ENCODE peak calls at places on chromosomes 5 and 9, in nine cellular contexts. H, Z, S, J, N, Y, F, A and P are unnamed samples.

GRCh38 chr5:944992-945685 is 52.5 kb downstream of the TRIP13 start:
- DNase-seq in H (no peak), Z (no peak), S (no peak), J (no peak), N (no peak), Y (no peak), F (no peak), A (no peak), P (no peak)

GRCh38 chr5:109668237-109668636 is 21.5 kb upstream of the MAN2A1 start:
- DNase-seq in H (no peak), Z (no peak), S (no peak), J (no peak), N (no peak), Y (no peak), F (no peak), A (no peak), P (no peak)

GRCh38 chr5:103706939-103707682 is 144.5 kb upstream of the NUDT12 start:
- DNase-seq in H (no peak), Z (no peak), S (no peak), J (no peak), N (no peak), Y (no peak), F (no peak), A (no peak), P (no peak)

GRCh38 chr5:96649938-96650540 is 12.1 kb upstream of the CAST start:
- DNase-seq in H (no peak), Z (no peak), S (no peak), J (peak), N (no peak), Y (no peak), F (no peak), A (no peak), P (no peak)

GRCh38 chr5:102682102-102682647 is 72.9 kb upstream of the PAM start:
- DNase-seq in H (no peak), Z (no peak), S (no peak), J (no peak), N (no peak), Y (no peak), F (no peak), A (no peak), P (no peak)

GRCh38 chr5:175710361-175710760 is 52.5 kb downstream of the HRH2 start:
- DNase-seq in H (no peak), Z (no peak), S (no peak), J (no peak), N (no peak), Y (peak), F (no peak), A (no peak), P (no peak)

GRCh38 chr5:58241383-58241782 is 218.5 kb downstream of the PLK2 start:
- DNase-seq in H (no peak), Z (no peak), S (no peak), J (no peak), N (peak), Y (no peak), F (no peak), A (no peak), P (no peak)

GRCh38 chr9:71984388-71985069 is 73.1 kb downstream of the C9orf85 start:
- DNase-seq in H (peak), Z (no peak), S (peak), J (no peak), N (peak), Y (no peak), F (peak), A (no peak), P (peak)

GRCh38 chr9:116646661-116647514 is 40.2 kb upstream of the TRIM32 start:
- DNase-seq in H (no peak), Z (peak), S (peak), J (peak), N (peak), Y (no peak), F (peak), A (no peak), P (peak)

GRCh38 chr5:103393131-103393754 is 134.7 kb downstream of the MACIR start:
- DNase-seq in H (no peak), Z (peak), S (peak), J (peak), N (peak), Y (no peak), F (peak), A (no peak), P (no peak)

GRCh38 chr9:12091865-12092527 is 601.2 kb upstream of the TYRP1 start:
- DNase-seq in H (no peak), Z (no peak), S (peak), J (no peak), N (no peak), Y (no peak), F (peak), A (no peak), P (no peak)

GRCh38 chr5:665541-665955 is 27.6 kb downstream of the TPPP start:
- DNase-seq in H (no peak), Z (no peak), S (no peak), J (no peak), N (no peak), Y (peak), F (peak), A (no peak), P (no peak)

GRCh38 chr9:89394412-89394811 is 76.1 kb downstream of the SECISBP2 start:
- DNase-seq in H (no peak), Z (no peak), S (no peak), J (no peak), N (no peak), Y (no peak), F (no peak), A (no peak), P (no peak)

GRCh38 chr9:38311382-38312270 is 80.9 kb upstream of the ALDH1B1 start:
- DNase-seq in H (no peak), Z (no peak), S (peak), J (no peak), N (no peak), Y (no peak), F (peak), A (no peak), P (no peak)

GRCh38 chr9:107054146-107054545 is 191.2 kb downstream of the ZNF462 start:
- DNase-seq in H (no peak), Z (no peak), S (no peak), J (no peak), N (no peak), Y (no peak), F (no peak), A (no peak), P (peak)

GRCh38 chr9:94697972-94698581 is 28.4 kb upstream of the AOPEP start:
- DNase-seq in H (peak), Z (no peak), S (peak), J (no peak), N (peak), Y (no peak), F (peak), A (peak), P (peak)

GRCh38 chr5:124649548-124650501 is 96.6 kb downstream of the ZNF608 start:
- DNase-seq in H (peak), Z (peak), S (no peak), J (peak), N (peak), Y (peak), F (no peak), A (peak), P (no peak)

GRCh38 chr5:86463339-86463738 is 154.4 kb upstream of the COX7C start:
- DNase-seq in H (no peak), Z (no peak), S (peak), J (no peak), N (no peak), Y (no peak), F (peak), A (no peak), P (no peak)

GRCh38 chr5:132104561-132104960 is 31.0 kb downstream of the CSF2 start:
- DNase-seq in H (no peak), Z (no peak), S (no peak), J (no peak), N (peak), Y (no peak), F (no peak), A (no peak), P (no peak)

GRCh38 chr9:109576762-109577161 is 78.7 kb upstream of the PTPN3 start:
- DNase-seq in H (no peak), Z (no peak), S (no peak), J (no peak), N (no peak), Y (no peak), F (no peak), A (no peak), P (no peak)

GRCh38 chr5:124628721-124629596 is 117.5 kb downstream of the ZNF608 start:
- DNase-seq in H (peak), Z (no peak), S (peak), J (no peak), N (peak), Y (peak), F (no peak), A (peak), P (peak)

GRCh38 chr5:91499943-91500531 is 116.9 kb upstream of the ARRDC3 start:
- DNase-seq in H (peak), Z (peak), S (peak), J (peak), N (peak), Y (no peak), F (peak), A (peak), P (peak)

GRCh38 chr5:164256351-164256750 is 750.9 kb downstream of the MAT2B start:
- DNase-seq in H (no peak), Z (no peak), S (no peak), J (no peak), N (peak), Y (no peak), F (no peak), A (no peak), P (no peak)

GRCh38 chr5:35345222-35345621 is 114.9 kb upstream of the PRLR start:
- DNase-seq in H (no peak), Z (no peak), S (peak), J (peak), N (no peak), Y (no peak), F (peak), A (no peak), P (no peak)

GRCh38 chr5:608286-609087 is 3.7 kb upstream of the CEP72 start:
- DNase-seq in H (no peak), Z (no peak), S (no peak), J (no peak), N (no peak), Y (no peak), F (no peak), A (no peak), P (no peak)

GRCh38 chr5:132263548-132264261 is 6.2 kb downstream of the PDLIM4 start:
- DNase-seq in H (peak), Z (no peak), S (no peak), J (no peak), N (peak), Y (peak), F (no peak), A (no peak), P (peak)

GRCh38 chr9:90065851-90066250 is 461.0 kb downstream of the GADD45G start:
- DNase-seq in H (no peak), Z (no peak), S (no peak), J (no peak), N (no peak), Y (no peak), F (no peak), A (no peak), P (no peak)

GRCh38 chr9:112086627-112087026 is 88.5 kb downstream of the SUSD1 start:
- DNase-seq in H (no peak), Z (peak), S (peak), J (peak), N (peak), Y (no peak), F (peak), A (no peak), P (no peak)

GRCh38 chr9:5719546-5719945 is 90.6 kb downstream of the RIC1 start:
- DNase-seq in H (no peak), Z (no peak), S (no peak), J (no peak), N (peak), Y (no peak), F (no peak), A (no peak), P (no peak)

GRCh38 chr9:107755267-107755666 is 265.7 kb upstream of the KLF4 start:
- DNase-seq in H (no peak), Z (no peak), S (peak), J (peak), N (peak), Y (no peak), F (no peak), A (peak), P (peak)

GRCh38 chr5:140146523-140146842 is 20.7 kb downstream of the IGIP start:
- DNase-seq in H (no peak), Z (no peak), S (no peak), J (no peak), N (no peak), Y (no peak), F (no peak), A (no peak), P (no peak)

GRCh38 chr5:140143521-140144258 is 18.0 kb downstream of the IGIP start:
- DNase-seq in H (no peak), Z (no peak), S (no peak), J (no peak), N (no peak), Y (no peak), F (no peak), A (no peak), P (no peak)

GRCh38 chr5:140145223-140145622 is 19.5 kb downstream of the IGIP start:
- DNase-seq in H (no peak), Z (no peak), S (no peak), J (no peak), N (no peak), Y (no peak), F (no peak), A (no peak), P (no peak)

GRCh38 chr5:140147460-140147859 is 21.7 kb downstream of the IGIP start:
- DNase-seq in H (no peak), Z (no peak), S (no peak), J (no peak), N (no peak), Y (no peak), F (no peak), A (no peak), P (no peak)

DNA sequence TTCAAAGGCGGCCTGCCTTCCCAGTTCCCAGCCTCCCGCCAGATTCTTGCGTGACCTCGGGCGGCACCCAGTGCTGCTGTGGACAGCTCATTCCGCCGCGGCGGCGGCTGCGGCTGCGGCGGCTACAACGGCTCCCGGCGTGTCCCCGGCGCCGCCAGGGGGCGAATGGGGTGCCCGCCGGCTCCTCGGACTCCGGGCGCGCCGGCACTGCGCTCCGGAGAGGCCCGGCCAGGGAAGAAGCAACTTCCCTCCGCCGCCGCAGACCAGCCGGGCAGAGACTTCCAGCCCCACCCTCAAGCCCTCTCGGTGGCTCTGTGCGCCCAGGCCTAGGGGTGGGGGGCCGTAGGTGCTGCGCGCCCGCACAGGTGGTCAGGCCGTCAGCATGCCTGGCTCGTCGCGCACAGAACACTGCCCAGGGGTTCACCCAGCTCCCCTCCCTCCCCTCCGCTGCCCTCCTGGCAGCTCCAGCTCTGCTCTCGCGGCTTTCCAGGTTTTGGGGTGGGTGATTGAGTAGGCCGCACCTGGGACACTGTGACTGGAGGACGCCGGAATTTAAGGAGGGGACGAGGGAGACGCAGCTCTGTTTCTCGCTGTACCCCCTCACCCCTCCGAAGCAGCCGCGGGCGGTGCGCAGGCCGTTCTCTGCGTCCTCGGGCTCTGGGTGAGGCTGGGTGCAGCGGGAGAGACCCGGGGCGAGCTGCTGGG is 20.2 kb downstream of the IGIP start:
- DNase-seq in H (no peak), Z (peak), S (peak), J (no peak), N (peak), Y (peak), F (peak), A (no peak), P (no peak)
- H3K4me3 ChIP-seq in H (peak), Z (peak), S (no peak), J (no peak), N (peak), Y (no peak), F (peak), A (peak), P (peak)

GRCh38 chr5:56985941-56986630 is 34.2 kb upstream of the MIER3 start:
- DNase-seq in H (no peak), Z (peak), S (no peak), J (no peak), N (no peak), Y (no peak), F (no peak), A (no peak), P (no peak)
- H3K4me3 ChIP-seq in H (no peak), Z (no peak), S (no peak), J (no peak), N (no peak), Y (no peak), F (no peak), A (no peak), P (no peak)

GRCh38 chr9:36276840-36277239 is 18.6 kb upstream of the GNE start:
- DNase-seq in H (peak), Z (no peak), S (no peak), J (no peak), N (peak), Y (no peak), F (peak), A (peak), P (no peak)

GRCh38 chr9:36278243-36278642 is 20.0 kb upstream of the GNE start:
- DNase-seq in H (no peak), Z (no peak), S (no peak), J (no peak), N (no peak), Y (no peak), F (no peak), A (no peak), P (no peak)

GRCh38 chr9:36276254-36276653 is 18.0 kb upstream of the GNE start:
- DNase-seq in H (no peak), Z (no peak), S (no peak), J (no peak), N (no peak), Y (no peak), F (no peak), A (no peak), P (no peak)

GRCh38 chr9:36280989-36281388 is 22.7 kb upstream of the GNE start:
- DNase-seq in H (no peak), Z (no peak), S (no peak), J (no peak), N (no peak), Y (no peak), F (no peak), A (no peak), P (no peak)

GRCh38 chr9:36275060-36275459 is 16.8 kb upstream of the GNE start:
- DNase-seq in H (no peak), Z (no peak), S (no peak), J (no peak), N (no peak), Y (no peak), F (no peak), A (no peak), P (no peak)
- H3K4me3 ChIP-seq in H (no peak), Z (no peak), S (no peak), J (no peak), N (no peak), Y (no peak), F (no peak), A (no peak), P (no peak)

GRCh38 chr9:115116620-115117284 is 1.2 kb downstream of the TNC start:
- DNase-seq in H (no peak), Z (no peak), S (no peak), J (no peak), N (no peak), Y (peak), F (no peak), A (no peak), P (no peak)
- H3K4me3 ChIP-seq in H (no peak), Z (no peak), S (peak), J (peak), N (no peak), Y (peak), F (no peak), A (no peak), P (peak)

GRCh38 chr9:37187269-37187668 is 66.9 kb downstream of the ZCCHC7 start:
- DNase-seq in H (no peak), Z (peak), S (no peak), J (no peak), N (no peak), Y (no peak), F (no peak), A (no peak), P (no peak)
- H3K4me3 ChIP-seq in H (no peak), Z (peak), S (no peak), J (no peak), N (no peak), Y (no peak), F (no peak), A (no peak), P (no peak)

DNA sequence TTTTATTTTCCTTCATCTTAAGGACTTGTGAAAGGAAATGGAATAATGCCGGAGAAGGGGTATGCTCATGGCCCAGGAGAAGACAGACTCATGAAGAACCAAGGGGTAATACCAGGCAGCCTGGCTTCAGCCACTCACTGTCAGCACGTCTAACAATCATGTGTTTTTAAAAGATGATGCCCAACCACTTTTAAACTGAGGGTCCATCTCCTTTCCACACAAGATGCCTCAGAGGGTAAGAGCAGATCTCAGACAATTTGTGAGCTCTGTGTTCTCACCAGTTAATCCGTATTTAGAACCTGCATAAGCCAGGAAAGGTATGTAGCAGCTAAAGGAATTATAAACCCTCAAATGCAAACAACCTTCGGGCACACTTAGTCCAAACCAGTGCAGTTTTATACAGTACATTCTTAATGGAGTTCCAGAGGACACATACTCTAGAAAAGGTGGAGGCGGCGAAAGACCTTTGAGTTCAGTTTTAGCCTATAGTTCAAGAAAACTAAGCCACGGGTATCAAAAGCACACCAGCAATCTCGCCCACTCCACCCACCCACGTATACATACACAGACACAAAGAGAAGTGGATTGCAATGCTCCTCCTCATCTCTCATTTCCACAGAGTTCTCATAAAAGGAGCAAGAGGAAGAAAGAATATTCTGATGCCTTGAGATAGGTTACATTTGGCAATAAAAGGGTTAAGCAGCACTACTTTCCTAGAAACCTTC is 2.6 kb downstream of the DIAPH1 start:
- DNase-seq in H (no peak), Z (no peak), S (no peak), J (no peak), N (no peak), Y (no peak), F (no peak), A (no peak), P (no peak)
- H3K4me3 ChIP-seq in H (no peak), Z (peak), S (no peak), J (no peak), N (no peak), Y (peak), F (peak), A (no peak), P (peak)

GRCh38 chr5:67900515-67900914 is 315.0 kb upstream of the PIK3R1 start:
- DNase-seq in H (peak), Z (no peak), S (no peak), J (no peak), N (no peak), Y (no peak), F (no peak), A (no peak), P (no peak)
- H3K4me3 ChIP-seq in H (no peak), Z (no peak), S (no peak), J (no peak), N (no peak), Y (no peak), F (no peak), A (no peak), P (no peak)

DNA sequence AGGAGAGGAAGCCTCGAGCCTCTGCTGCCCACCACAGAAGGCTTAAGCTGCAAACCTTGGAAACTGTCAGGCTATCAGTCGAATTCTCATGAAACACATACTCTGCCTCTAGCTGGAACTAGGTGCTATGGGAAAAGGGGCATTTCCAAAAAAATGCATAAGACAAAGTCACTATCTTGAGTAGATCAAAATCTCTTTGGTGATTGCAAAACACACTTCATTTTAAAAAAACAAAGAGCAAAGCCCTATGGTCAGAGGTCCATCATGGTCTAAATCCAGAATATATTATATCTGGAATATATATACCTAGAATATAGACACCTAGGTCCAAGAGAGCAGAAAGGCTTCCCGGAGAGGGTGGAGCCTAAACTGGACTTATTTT is 59.8 kb downstream of the ENC1 start:
- DNase-seq in H (no peak), Z (no peak), S (no peak), J (no peak), N (no peak), Y (no peak), F (no peak), A (no peak), P (no peak)
- H3K4me3 ChIP-seq in H (no peak), Z (no peak), S (no peak), J (no peak), N (no peak), Y (no peak), F (no peak), A (no peak), P (no peak)